ENCODE peak calls at places on chromosomes 12 and 14, in four cellular contexts. Y, S, R and T are unnamed samples.

GRCh38 chr14:74038015-74038859 is 19.1 kb downstream of the BBOF1 start:
- DNase-seq in S (peak; percentile 18), Y (peak; percentile 36), R (peak; percentile 65), T (peak; percentile 55)

GRCh38 chr14:89408907-89409675 is 7.9 kb downstream of the FOXN3 start:
- DNase-seq in R (no peak), Y (no peak), S (no peak), T (no peak)

GRCh38 chr14:88551936-88552565 is 2.8 kb downstream of the PTPN21 start:
- DNase-seq in S (no peak), R (no peak), Y (peak; percentile 19), T (peak; percentile 30)

GRCh38 chr12:6229823-6230222 is 29.6 kb downstream of the CD9 start:
- DNase-seq in R (no peak), S (no peak), Y (peak; percentile 93), T (peak; percentile 86)

GRCh38 chr12:7108042-7108927 is 729 bp downstream of the C1RL start:
- DNase-seq in S (peak; percentile 83), R (peak; percentile 75), Y (peak; percentile 72), T (peak; percentile 74)

GRCh38 chr14:98323850-98324249 is 948.1 kb downstream of the BCL11B start:
- DNase-seq in Y (no peak), R (no peak), S (no peak), T (no peak)

GRCh38 chr12:107472308-107472707 is 213.3 kb upstream of the PWP1 start:
- DNase-seq in Y (no peak), S (no peak), R (no peak), T (no peak)

GRCh38 chr12:114186241-114187002 is 219.5 kb downstream of the TBX5 start:
- DNase-seq in Y (no peak), S (no peak), R (no peak), T (no peak)

GRCh38 chr12:55636116-55636655 is 506 bp upstream of the OR10P1 start:
- DNase-seq in Y (no peak), R (no peak), S (no peak), T (no peak)